ENCODE peak calls at places on chromosomes 4 and X, in six cellular contexts. H, E, W, P, D and O are unnamed samples.

GRCh38 chr4:7423391-7423790 is 11.3 kb downstream of the PSAPL1 start:
- DNase-seq in H (no peak), E (no peak), W (peak; percentile 16), P (no peak), D (no peak), O (no peak)

GRCh38 chr4:47031011-47031678 is at the start of gene GABRB1:
- DNase-seq in H (no peak), E (no peak), W (peak; percentile 38), P (no peak), D (no peak), O (peak; percentile 19)

GRCh38 chr4:6885953-6886557 is 23.6 kb upstream of the TBC1D14 start:
- DNase-seq in H (no peak), E (no peak), W (no peak), P (peak; percentile 34), D (no peak), O (peak; percentile 62)

GRCh38 chrX:6685489-6685888 is 150.6 kb upstream of the VCX3A start:
- DNase-seq in H (no peak), E (no peak), W (no peak), P (no peak), D (no peak), O (no peak)

GRCh38 chr4:159547645-159548308 is 444.9 kb downstream of the RAPGEF2 start:
- DNase-seq in H (no peak), E (no peak), W (peak; percentile 37), P (no peak), D (no peak), O (no peak)

GRCh38 chrX:32185160-32185559 is 1026.2 kb downstream of the DMD start:
- DNase-seq in H (no peak), E (no peak), W (peak; percentile 9), P (no peak), D (no peak), O (no peak)

GRCh38 chr4:165684177-165684870 is 188.7 kb upstream of the TLL1 start:
- DNase-seq in H (no peak), E (no peak), W (no peak), P (no peak), D (no peak), O (no peak)

GRCh38 chr4:144355809-144356757 is 215.6 kb upstream of the GYPA start:
- DNase-seq in H (peak; percentile 11), E (peak; percentile 67), W (no peak), P (peak; percentile 51), D (peak; percentile 3), O (no peak)

GRCh38 chrX:18702362-18703195 is 4.9 kb upstream of the PPEF1 start:
- DNase-seq in H (no peak), E (no peak), W (no peak), P (no peak), D (no peak), O (no peak)

GRCh38 chr4:162038112-162038511 is 125.7 kb downstream of the FSTL5 start:
- DNase-seq in H (no peak), E (no peak), W (no peak), P (no peak), D (no peak), O (no peak)

GRCh38 chr4:22072726-22073125 is 124.2 kb upstream of the KCNIP4 start:
- DNase-seq in H (no peak), E (no peak), W (no peak), P (no peak), D (no peak), O (no peak)

GRCh38 chrX:54178100-54178940 is 4.7 kb downstream of the FAM120C start:
- DNase-seq in H (no peak), E (no peak), W (no peak), P (no peak), D (peak; percentile 12), O (peak; percentile 16)
- TF ChIP-seq JUND in H (no peak), E (no peak), W (peak; percentile 72), P (no peak), D (no peak), O (peak; percentile 14)

GRCh38 chr4:142380052-142380598 is 466.0 kb downstream of the INPP4B start:
- DNase-seq in H (no peak), E (no peak), W (no peak), P (no peak), D (no peak), O (no peak)

GRCh38 chr4:142378179-142378578 is 467.9 kb downstream of the INPP4B start:
- DNase-seq in H (no peak), E (no peak), W (no peak), P (no peak), D (no peak), O (no peak)

GRCh38 chr4:142377345-142378091 is 468.6 kb downstream of the INPP4B start:
- DNase-seq in H (no peak), E (no peak), W (no peak), P (no peak), D (no peak), O (no peak)

GRCh38 chr4:142376204-142376603 is 469.9 kb downstream of the INPP4B start:
- DNase-seq in H (no peak), E (no peak), W (no peak), P (no peak), D (no peak), O (no peak)

GRCh38 chr4:142379277-142380051 is 466.6 kb downstream of the INPP4B start:
- DNase-seq in H (no peak), E (peak; percentile 62), W (no peak), P (no peak), D (no peak), O (peak; percentile 5)
- TF ChIP-seq JUND in H (no peak), E (peak; percentile 70), W (peak; percentile 95), P (no peak), D (no peak), O (no peak)

DNA sequence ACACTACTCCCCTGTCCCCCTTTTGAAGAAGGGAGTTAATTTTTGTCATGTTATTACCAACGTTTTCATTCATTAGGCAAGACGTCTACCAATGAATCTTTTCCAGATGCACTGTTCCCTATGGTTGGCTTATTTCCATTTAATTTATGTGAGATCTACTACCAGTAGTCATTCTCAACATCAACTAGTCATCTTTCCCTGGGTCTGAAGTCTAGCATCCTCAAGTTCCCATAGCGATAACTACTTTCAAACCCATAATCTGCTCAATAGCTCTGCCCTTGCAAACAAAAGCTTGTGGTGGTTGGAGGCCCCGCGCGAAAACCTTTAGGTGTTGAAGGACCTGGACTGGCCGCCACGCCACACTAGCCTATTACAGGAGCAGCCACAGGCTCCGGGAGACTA is 815 bp downstream of the PPAT start:
- DNase-seq in H (no peak), E (no peak), W (no peak), P (no peak), D (no peak), O (no peak)
- TF ChIP-seq JUND in H (no peak), E (no peak), W (no peak), P (no peak), D (no peak), O (no peak)

DNA sequence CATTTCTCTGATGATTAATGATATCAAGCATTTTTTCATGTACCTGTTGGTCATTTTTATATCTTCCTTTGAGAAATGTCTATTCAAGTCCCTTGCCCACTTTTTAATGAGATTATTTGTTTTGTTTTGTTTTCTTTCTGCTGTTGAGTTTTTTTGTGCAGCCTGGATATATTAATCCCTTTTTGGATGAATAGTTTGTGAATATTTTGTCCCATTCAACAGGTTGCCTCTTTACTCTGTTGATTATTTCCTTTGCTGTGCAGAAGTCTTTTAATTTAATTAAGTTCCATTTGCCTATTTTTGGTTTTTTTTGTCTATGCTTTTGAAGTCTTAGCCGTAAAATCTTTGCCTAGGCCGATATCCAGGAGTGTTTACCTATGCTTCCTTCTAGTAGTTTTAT is 466.5 kb upstream of the TENM3 start:
- DNase-seq in H (no peak), E (no peak), W (no peak), P (no peak), D (no peak), O (no peak)
- TF ChIP-seq JUND in H (no peak), E (no peak), W (no peak), P (no peak), D (no peak), O (no peak)

GRCh38 chr4:145934434-145935047 is 4.1 kb downstream of the ZNF827 start:
- DNase-seq in H (no peak), E (no peak), W (peak; percentile 27), P (no peak), D (no peak), O (no peak)
- TF ChIP-seq JUND in H (no peak), E (no peak), W (no peak), P (no peak), D (no peak), O (no peak)

DNA sequence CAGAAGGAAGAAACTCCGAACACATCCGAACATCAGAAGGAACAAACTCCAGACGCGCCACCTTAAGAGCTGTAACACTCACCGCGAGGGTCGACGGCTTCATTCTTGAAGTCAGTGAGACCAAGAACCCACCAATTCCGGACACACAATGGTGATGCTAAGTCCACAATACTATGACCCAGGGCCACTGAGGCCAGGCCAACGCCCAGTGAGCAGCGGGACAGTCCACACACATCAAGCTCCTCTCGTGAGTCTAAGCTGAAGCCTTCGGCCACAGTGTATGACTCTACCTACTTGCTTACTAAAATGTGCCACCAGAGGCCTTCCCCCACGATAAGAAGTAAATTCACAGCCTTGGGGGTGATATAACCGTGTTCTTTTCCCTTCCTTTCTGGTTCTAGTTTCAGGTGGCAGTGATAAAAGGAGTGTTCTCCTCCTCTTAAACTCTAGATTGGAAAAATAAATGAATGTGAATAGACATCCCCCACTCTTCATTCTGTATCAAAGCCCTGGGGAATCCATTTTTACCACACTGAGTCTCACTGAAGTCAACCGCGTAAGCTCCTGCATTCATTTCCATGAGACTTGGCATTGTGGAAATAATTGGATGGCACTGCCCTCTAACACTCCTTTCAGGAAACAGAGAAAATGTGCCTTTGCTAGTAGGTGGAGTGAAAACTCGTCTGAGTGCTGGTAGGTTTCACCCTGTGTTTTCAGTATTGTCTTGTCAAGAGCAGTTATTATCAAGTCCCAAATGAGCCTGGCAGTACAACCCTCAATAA is 10.0 kb upstream of the CDKN2AIP start:
- DNase-seq in H (no peak), E (no peak), W (no peak), P (no peak), D (no peak), O (no peak)
- TF ChIP-seq JUND in H (no peak), E (no peak), W (no peak), P (no peak), D (no peak), O (no peak)

GRCh38 chr4:176406736-176407135 is 87.0 kb downstream of the SPCS3 start:
- DNase-seq in H (no peak), E (no peak), W (no peak), P (no peak), D (no peak), O (no peak)
- TF ChIP-seq JUND in H (no peak), E (no peak), W (no peak), P (no peak), D (no peak), O (no peak)